ENCODE peak calls at places on chromosomes 12 and 14, in five cellular contexts. D is GM23248, B is neuronal stem cell, T is MM.1S, F is astrocyte. L is an unnamed sample.
A peak's percentile ranks its signal among the peaks of the same experiment; 100 is the strongest.

GRCh38 chr12:95988506-95989275 is 7.5 kb downstream of the HAL start:
- DNase-seq in D (no peak), B (no peak), F (no peak), T (no peak), L (no peak)

GRCh38 chr12:14810953-14811483 is 3.0 kb downstream of the SMCO3 start:
- DNase-seq in F (no peak), D (peak; percentile 42), B (no peak), T (peak; percentile 45), L (peak; percentile 19)

GRCh38 chr14:84064756-84065155 is 1465.2 kb upstream of the FLRT2 start:
- DNase-seq in F (no peak), T (no peak), D (no peak), B (no peak), L (no peak)

GRCh38 chr12:119412811-119413794 is 78.6 kb downstream of the CCDC60 start:
- DNase-seq in F (peak; percentile 10), D (peak; percentile 58), B (peak; percentile 87), T (peak; percentile 37), L (peak; percentile 47)

GRCh38 chr14:74655597-74656389 is 43.8 kb upstream of the LTBP2 start:
- DNase-seq in F (peak; percentile 60), B (no peak), D (peak; percentile 84), T (no peak), L (no peak)

GRCh38 chr12:91513354-91513753 is 330.7 kb upstream of the DCN start:
- DNase-seq in F (no peak), D (peak; percentile 1), T (no peak), B (no peak), L (no peak)

GRCh38 chr12:103635419-103635818 is 48.3 kb downstream of the STAB2 start:
- DNase-seq in F (no peak), D (no peak), T (no peak), B (no peak), L (no peak)

GRCh38 chr12:113097716-113098427 is 37.7 kb downstream of the RASAL1 start:
- DNase-seq in F (peak; percentile 38), D (peak; percentile 15), T (no peak), B (peak; percentile 40), L (no peak)

GRCh38 chr14:34826661-34827060 is 48.5 kb downstream of the BAZ1A start:
- DNase-seq in F (peak; percentile 10), B (no peak), D (peak; percentile 84), T (no peak), L (no peak)

GRCh38 chr12:91921555-91921954 is 224.1 kb downstream of the BTG1 start:
- DNase-seq in B (no peak), T (no peak), D (no peak), F (no peak), L (no peak)

GRCh38 chr12:54701940-54702592 is 53.9 kb upstream of the DCD start:
- DNase-seq in T (peak; percentile 67), D (peak; percentile 60), F (peak; percentile 13), B (peak; percentile 45), L (peak; percentile 62)

GRCh38 chr12:54463034-54463433 is 10.4 kb downstream of the GTSF1 start:
- DNase-seq in F (peak; percentile 16), T (no peak), B (no peak), D (peak; percentile 92), L (no peak)

GRCh38 chr14:65318636-65319506 is 93.7 kb upstream of the FUT8 start:
- DNase-seq in D (no peak), T (peak; percentile 52), B (no peak), F (no peak), L (peak; percentile 97)

GRCh38 chr12:47014474-47014873 is 64.9 kb upstream of the PCED1B start:
- DNase-seq in B (no peak), T (no peak), F (peak; percentile 96), D (peak; percentile 88), L (no peak)

GRCh38 chr14:91891081-91891480 is 23.7 kb upstream of the TC2N start:
- DNase-seq in D (no peak), T (no peak), F (no peak), B (no peak), L (no peak)

GRCh38 chr12:45290218-45290609 is 74.3 kb downstream of the ANO6 start:
- DNase-seq in F (peak; percentile 77), D (peak; percentile 86), B (no peak), T (no peak), L (no peak)

GRCh38 chr12:53493610-53494391 is 5.5 kb downstream of the MAP3K12 start:
- DNase-seq in F (no peak), B (no peak), D (no peak), T (no peak), L (peak; percentile 21)

GRCh38 chr14:62003701-62004100 is 241.5 kb downstream of the SNAPC1 start:
- DNase-seq in F (no peak), D (no peak), T (no peak), B (no peak), L (no peak)

GRCh38 chr12:75635606-75636444 is 124.4 kb upstream of the KRR1 start:
- DNase-seq in B (no peak), F (peak; percentile 99), T (peak; percentile 20), D (peak; percentile 88), L (no peak)

GRCh38 chr12:15772405-15773018 is 16.7 kb downstream of the EPS8 start:
- DNase-seq in F (no peak), B (no peak), D (peak; percentile 55), T (no peak), L (peak; percentile 25)

GRCh38 chr12:124157416-124157815 is 137.5 kb upstream of the RFLNA start:
- DNase-seq in B (no peak), D (no peak), F (no peak), T (no peak), L (no peak)

GRCh38 chr12:56104815-56105476 is 587 bp downstream of the PA2G4 start:
- DNase-seq in B (no peak), F (no peak), T (peak; percentile 19), D (peak; percentile 58), L (peak; percentile 47)

GRCh38 chr12:54398995-54399793 is 14.7 kb upstream of the ZNF385A start:
- DNase-seq in B (peak; percentile 85), D (peak; percentile 81), T (peak; percentile 66), F (peak; percentile 45), L (peak; percentile 76)

GRCh38 chr14:95140060-95140858 is 17.1 kb downstream of the DICER1 start:
- DNase-seq in F (peak; percentile 32), T (no peak), B (no peak), D (peak; percentile 80), L (peak; percentile 54)

GRCh38 chr12:14185441-14186192 is 179.9 kb upstream of the ATF7IP start:
- DNase-seq in D (peak; percentile 59), B (peak; percentile 57), T (peak; percentile 49), F (peak; percentile 6), L (peak; percentile 75)

GRCh38 chr12:109448272-109448671 is 28.8 kb downstream of the KCTD10 start:
- DNase-seq in B (no peak), F (no peak), D (no peak), T (no peak), L (no peak)

GRCh38 chr14:73784065-73784987 is 67.3 kb upstream of the PTGR2 start:
- DNase-seq in B (no peak), D (peak; percentile 90), T (no peak), F (peak; percentile 55), L (peak; percentile 41)

GRCh38 chr12:118537481-118537917 is 161.1 kb downstream of the SUDS3 start:
- DNase-seq in T (no peak), D (no peak), F (no peak), B (no peak), L (no peak)

GRCh38 chr14:22721213-22721612 is 45.3 kb upstream of the OXA1L start:
- DNase-seq in F (no peak), B (no peak), D (no peak), T (no peak), L (no peak)
- H3K4me2 ChIP-seq in F (no peak overlapping the region), B (no peak overlapping the region), D (no peak overlapping the region), T (no peak overlapping the region), L (no peak overlapping the region)

GRCh38 chr12:120462099-120462640 is 7.4 kb downstream of the SRSF9 start:
- DNase-seq in D (no peak), B (no peak), F (no peak), T (no peak), L (no peak)
- H2AFZ ChIP-seq in D (no peak overlapping the region), B (no peak overlapping the region), F (no peak overlapping the region), T (no peak overlapping the region), L (no peak overlapping the region)

DNA sequence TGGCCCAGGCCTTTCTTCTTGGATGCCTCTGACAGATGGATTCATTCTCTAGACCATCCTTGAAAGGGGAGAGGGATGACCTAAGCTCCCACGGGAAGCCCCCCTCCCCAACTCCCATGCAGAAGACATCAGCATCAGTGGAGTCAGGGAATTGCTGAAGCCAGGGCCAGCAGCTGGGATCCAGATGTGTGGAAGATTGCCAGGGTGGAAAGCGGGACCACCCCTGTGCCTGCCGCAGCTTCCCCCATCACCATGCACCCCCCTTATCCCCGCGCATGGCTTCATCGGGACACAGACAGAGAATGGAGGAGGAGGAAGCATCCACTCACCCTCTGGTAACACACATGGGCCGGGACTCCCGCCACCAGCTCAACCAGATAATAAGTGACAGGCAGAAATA is 183.6 kb upstream of the PRMT8 start:
- DNase-seq in T (no peak), F (no peak), D (no peak), B (no peak), L (no peak)
- H3K4me2 ChIP-seq in T (no peak overlapping the region), F (no peak overlapping the region), D (no peak overlapping the region), B (no peak overlapping the region), L (no peak overlapping the region)

DNA sequence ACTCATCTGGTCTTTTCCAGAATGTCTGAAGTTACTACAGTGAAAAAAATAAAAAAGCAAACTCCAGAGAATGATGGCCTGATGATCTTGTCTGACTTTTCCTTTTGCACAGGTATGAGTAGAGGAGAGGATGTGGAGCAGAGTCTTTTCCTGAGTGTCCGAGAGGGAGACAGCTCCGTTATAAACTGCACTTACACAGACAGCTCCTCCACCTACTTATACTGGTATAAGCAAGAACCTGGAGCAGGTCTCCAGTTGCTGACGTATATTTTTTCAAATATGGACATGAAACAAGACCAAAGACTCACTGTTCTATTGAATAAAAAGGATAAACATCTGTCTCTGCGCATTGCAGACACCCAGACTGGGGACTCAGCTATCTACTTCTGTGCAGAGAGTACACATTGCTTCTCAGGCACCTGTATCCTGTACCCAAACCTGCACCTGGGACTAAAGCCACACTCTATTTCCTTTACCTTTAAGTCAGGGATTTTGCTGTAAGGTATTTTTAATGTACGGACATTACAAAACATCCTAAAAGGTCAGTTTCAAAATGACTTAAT is 75.8 kb upstream of the OR4E1 start:
- DNase-seq in B (no peak), T (peak; percentile 55), D (no peak), F (no peak), L (no peak)
- H2AFZ ChIP-seq in B (peak overlapping the region; percentile 57), T (peak overlapping the region; percentile 61), D (no peak overlapping the region), F (no peak overlapping the region), L (no peak overlapping the region)

GRCh38 chr12:101740566-101740965 is 1.3 kb upstream of the SYCP3 start:
- DNase-seq in T (no peak), D (no peak), F (no peak), B (no peak), L (no peak)

GRCh38 chr12:101740980-101741379 is 1.7 kb upstream of the SYCP3 start:
- DNase-seq in D (no peak), B (no peak), T (no peak), F (no peak), L (no peak)

GRCh38 chr12:101743724-101744472 is 4.6 kb upstream of the SYCP3 start:
- DNase-seq in B (no peak), T (peak; percentile 92), F (no peak), D (no peak), L (peak; percentile 93)

GRCh38 chr12:101745481-101745880 is 6.2 kb upstream of the SYCP3 start:
- DNase-seq in F (no peak), T (no peak), B (no peak), D (no peak), L (no peak)

GRCh38 chr12:101743242-101743641 is 4.0 kb upstream of the SYCP3 start:
- DNase-seq in B (no peak), F (no peak), D (no peak), T (no peak), L (peak; percentile 12)
- H3K4me2 ChIP-seq in B (no peak overlapping the region), F (no peak overlapping the region), D (no peak overlapping the region), T (peak overlapping the region; percentile 51), L (peak overlapping the region; percentile 67)

L was measured in OCI-LY7.